ENCODE peak calls at places on chromosomes 12 and 14, in four cellular contexts. Y is mesendoderm, R is H1, F is IMR-90. J is an unnamed sample.

GRCh38 chr14:50087350-50088116 is 28.8 kb downstream of the VCPKMT start:
- DNase-seq in R (no peak), F (no peak), Y (no peak), J (no peak)

GRCh38 chr14:24076302-24076601 is 4.9 kb downstream of the CPNE6 start:
- DNase-seq in F (no peak), R (no peak), Y (no peak), J (no peak)

GRCh38 chr14:100078997-100079561 is 13.9 kb downstream of the EVL start:
- DNase-seq in F (peak; percentile 72), R (peak; percentile 17), Y (peak; percentile 82), J (peak; percentile 78)

GRCh38 chr12:62785941-62786559 is 148.9 kb downstream of the PPM1H start:
- DNase-seq in F (peak; percentile 93), R (no peak), Y (no peak), J (no peak)

GRCh38 chr12:100404769-100405407 is 48.0 kb downstream of the SLC17A8 start:
- DNase-seq in R (peak; percentile 70), Y (peak; percentile 94), F (peak; percentile 40), J (peak; percentile 93)

GRCh38 chr12:96294831-96295230 is 100.7 kb downstream of the ELK3 start:
- DNase-seq in R (no peak), Y (no peak), F (peak; percentile 53), J (no peak)

GRCh38 chr12:23197266-23197665 is 572.3 kb downstream of the ETNK1 start:
- DNase-seq in R (no peak), F (no peak), Y (no peak), J (no peak)

GRCh38 chr14:20606190-20606901 is 15.2 kb upstream of the RNASE12 start:
- DNase-seq in R (no peak), Y (peak; percentile 85), F (peak; percentile 34), J (peak; percentile 79)

GRCh38 chr14:56115471-56115870 is 2.7 kb upstream of the PELI2 start:
- DNase-seq in R (no peak), Y (no peak), F (no peak), J (no peak)

GRCh38 chr14:53278602-53279506 is 125.7 kb upstream of the DDHD1 start:
- DNase-seq in F (peak; percentile 89), R (no peak), Y (peak; percentile 62), J (no peak)

GRCh38 chr12:50110762-50111416 is 1.1 kb upstream of the COX14 start:
- DNase-seq in Y (peak; percentile 84), F (peak; percentile 11), R (no peak), J (peak; percentile 86)

GRCh38 chr12:47004634-47005033 is 74.8 kb upstream of the PCED1B start:
- DNase-seq in F (peak; percentile 17), Y (no peak), R (no peak), J (no peak)

GRCh38 chr12:30965613-30965985 is 39.1 kb downstream of the TSPAN11 start:
- DNase-seq in F (no peak), Y (peak; percentile 59), R (no peak), J (peak; percentile 81)

GRCh38 chr12:76766161-76766560 is 2.2 kb downstream of the ZDHHC17 start:
- DNase-seq in F (no peak), R (no peak), Y (no peak), J (no peak)

GRCh38 chr12:49662998-49663843 is 39.9 kb downstream of the PRPF40B start:
- DNase-seq in Y (peak; percentile 98), R (peak; percentile 21), F (peak; percentile 86), J (peak; percentile 78)

GRCh38 chr14:57657487-57657886 is 163.8 kb upstream of the CCDC198 start:
- DNase-seq in R (no peak), F (peak; percentile 16), Y (no peak), J (no peak)

GRCh38 chr14:39491134-39491541 is 58.9 kb upstream of the FBXO33 start:
- DNase-seq in Y (peak; percentile 55), F (peak; percentile 52), R (no peak), J (no peak)

GRCh38 chr12:31749024-31749704 is 20.3 kb upstream of the AMN1 start:
- DNase-seq in Y (peak; percentile 98), F (peak; percentile 98), R (peak; percentile 67), J (peak; percentile 95)

GRCh38 chr12:61504396-61505115 is 755.6 kb upstream of the USP15 start:
- DNase-seq in Y (peak; percentile 48), F (no peak), R (peak; percentile 23), J (peak; percentile 54)

GRCh38 chr12:47586952-47587669 is 118.7 kb downstream of the RPAP3 start:
- DNase-seq in Y (no peak), F (no peak), R (no peak), J (no peak)

GRCh38 chr12:106139422-106140141 is 828 bp upstream of the NUAK1 start:
- DNase-seq in R (peak; percentile 77), F (peak; percentile 66), Y (peak; percentile 94), J (peak; percentile 95)

GRCh38 chr14:55339770-55340169 is 68.5 kb downstream of the FBXO34 start:
- DNase-seq in Y (no peak), F (peak; percentile 25), R (no peak), J (no peak)

GRCh38 chr12:59620326-59620725 is 24.5 kb downstream of the SLC16A7 start:
- DNase-seq in F (no peak), R (no peak), Y (no peak), J (no peak)
- H4K5ac ChIP-seq in F (peak overlapping the region; percentile 48), R (no peak overlapping the region), Y (no peak overlapping the region), J (no peak overlapping the region)

DNA sequence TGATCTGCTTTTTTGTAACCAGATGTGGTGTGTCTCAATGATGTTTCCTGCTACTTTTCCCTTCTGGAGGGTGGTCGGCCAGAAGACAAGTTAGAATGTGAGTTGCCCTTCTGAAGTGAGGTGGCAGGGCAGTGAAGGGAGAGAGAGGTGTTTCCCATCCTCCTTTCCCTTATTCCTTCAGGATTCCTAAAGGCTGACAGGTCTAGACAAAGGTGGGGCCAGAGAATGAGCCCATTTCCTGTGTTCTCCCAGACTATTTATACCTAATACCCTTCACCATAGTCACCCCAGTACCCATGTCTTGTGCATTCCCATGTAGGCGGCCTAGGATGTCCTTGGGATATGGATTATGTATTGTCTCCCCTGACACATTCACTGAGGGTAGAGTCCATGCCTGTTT is 7.0 kb downstream of the DGKA start:
- DNase-seq in F (peak; percentile 17), R (no peak), Y (peak; percentile 26), J (no peak)
- H4K5ac ChIP-seq in F (no peak overlapping the region), R (no peak overlapping the region), Y (no peak overlapping the region), J (no peak overlapping the region)

GRCh38 chr14:97021571-97022171 is 224.5 kb downstream of the VRK1 start:
- DNase-seq in Y (peak; percentile 82), R (no peak), F (no peak), J (peak; percentile 31)

GRCh38 chr14:97025722-97026121 is 228.5 kb downstream of the VRK1 start:
- DNase-seq in Y (no peak), F (no peak), R (peak; percentile 27), J (peak; percentile 87)

GRCh38 chr14:97022741-97023140 is 225.6 kb downstream of the VRK1 start:
- DNase-seq in Y (no peak), F (no peak), R (no peak), J (peak; percentile 1)

GRCh38 chr14:97027256-97027999 is 230.2 kb downstream of the VRK1 start:
- DNase-seq in F (no peak), Y (no peak), R (no peak), J (peak; percentile 31)

GRCh38 chr14:97024300-97024699 is 227.1 kb downstream of the VRK1 start:
- DNase-seq in F (no peak), R (no peak), Y (no peak), J (no peak)
- H4K5ac ChIP-seq in F (no peak overlapping the region), R (no peak overlapping the region), Y (no peak overlapping the region), J (no peak overlapping the region)

GRCh38 chr14:25942090-25942489 is 655.7 kb downstream of the NOVA1 start:
- DNase-seq in F (no peak), Y (no peak), R (no peak), J (no peak)
- H4K5ac ChIP-seq in F (no peak overlapping the region), Y (no peak overlapping the region), R (no peak overlapping the region), J (no peak overlapping the region)

GRCh38 chr12:123061806-123062205 is 81.3 kb downstream of the ARL6IP4 start:
- DNase-seq in Y (no peak), F (no peak), R (no peak), J (no peak)

GRCh38 chr12:123064356-123064755 is 83.9 kb downstream of the ARL6IP4 start:
- DNase-seq in F (no peak), Y (no peak), R (no peak), J (no peak)

GRCh38 chr12:123062682-123063426 is 82.4 kb downstream of the ARL6IP4 start:
- DNase-seq in Y (no peak), F (peak; percentile 69), R (no peak), J (no peak)

GRCh38 chr12:123064885-123065619 is 84.6 kb downstream of the ARL6IP4 start:
- DNase-seq in F (no peak), R (no peak), Y (no peak), J (no peak)

GRCh38 chr12:123063535-123063934 is 83.1 kb downstream of the ARL6IP4 start:
- DNase-seq in R (peak; percentile 36), F (peak; percentile 28), Y (peak; percentile 84), J (peak; percentile 84)
- H4K5ac ChIP-seq in R (no peak overlapping the region), F (no peak overlapping the region), Y (no peak overlapping the region), J (no peak overlapping the region)

GRCh38 chr12:81080431-81080983 is 2.6 kb downstream of the ACSS3 start:
- DNase-seq in R (no peak), Y (peak; percentile 86), F (peak; percentile 9), J (no peak)

GRCh38 chr12:81079280-81080076 is 1.6 kb downstream of the ACSS3 start:
- DNase-seq in F (no peak), R (no peak), Y (no peak), J (no peak)

GRCh38 chr12:81077686-81078441 is at the start of gene ACSS3:
- DNase-seq in Y (peak; percentile 98), F (no peak), R (peak; percentile 53), J (peak; percentile 94)

GRCh38 chr12:81077329-81077685 is 572 bp upstream of the ACSS3 start:
- DNase-seq in Y (peak; percentile 99), R (peak; percentile 71), F (no peak), J (peak; percentile 95)

GRCh38 chr12:81078469-81079196 is 754 bp downstream of the ACSS3 start:
- DNase-seq in Y (peak; percentile 77), F (peak; percentile 46), R (no peak), J (no peak)
- H4K5ac ChIP-seq in Y (no peak overlapping the region), F (no peak overlapping the region), R (no peak overlapping the region), J (no peak overlapping the region)

DNA sequence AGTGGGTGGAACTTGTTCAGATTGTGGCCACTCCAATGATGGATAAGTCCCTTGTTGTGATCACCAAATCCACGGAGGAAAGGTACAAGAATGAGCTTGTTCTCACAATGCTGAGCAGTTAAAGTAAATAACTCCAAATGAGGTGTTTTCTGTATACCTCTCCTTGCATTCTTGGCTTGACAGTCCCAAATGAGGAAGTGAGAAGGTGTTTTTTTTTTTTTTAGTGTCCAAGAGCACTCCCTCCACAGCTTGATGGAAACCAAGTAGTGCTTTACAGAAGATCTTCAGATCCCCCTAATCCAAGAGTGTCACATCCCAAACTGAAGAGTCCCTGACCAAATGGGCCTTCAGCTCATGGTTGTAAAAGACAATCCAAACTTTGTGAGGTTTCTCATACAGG is 153.6 kb downstream of the ATP23 start:
- DNase-seq in F (no peak), Y (no peak), R (no peak), J (no peak)
- H4K5ac ChIP-seq in F (no peak overlapping the region), Y (no peak overlapping the region), R (no peak overlapping the region), J (no peak overlapping the region)

GRCh38 chr12:45182511-45182910 is 33.4 kb upstream of the ANO6 start:
- DNase-seq in F (no peak), R (no peak), Y (no peak), J (no peak)

GRCh38 chr12:45184145-45184958 is 31.5 kb upstream of the ANO6 start:
- DNase-seq in Y (no peak), R (no peak), F (no peak), J (no peak)

GRCh38 chr12:45183263-45183662 is 32.6 kb upstream of the ANO6 start:
- DNase-seq in R (no peak), Y (no peak), F (peak; percentile 31), J (no peak)

GRCh38 chr12:45189766-45190403 is 26.0 kb upstream of the ANO6 start:
- DNase-seq in R (no peak), Y (no peak), F (no peak), J (no peak)

GRCh38 chr12:45186762-45187161 is 29.1 kb upstream of the ANO6 start:
- DNase-seq in F (no peak), R (no peak), Y (no peak), J (no peak)
- H4K5ac ChIP-seq in F (no peak overlapping the region), R (no peak overlapping the region), Y (no peak overlapping the region), J (no peak overlapping the region)